ENCODE peak calls at places on chromosomes 16 and 17, in nine cellular contexts. A, U, R, J, I, V, H, S and E are unnamed samples.
A peak's percentile ranks its signal among the peaks of the same experiment; 100 is the strongest.

GRCh38 chr17:19002805-19003542 is 1.6 kb downstream of the FAM83G start:
- DNase-seq in A (no peak), U (peak; percentile 85), R (no peak), J (no peak), I (no peak), V (no peak), H (no peak), S (no peak), E (no peak)

GRCh38 chr17:17346428-17347233 is 43.5 kb downstream of the NT5M start:
- DNase-seq in A (no peak), U (no peak), R (no peak), J (no peak), I (no peak), V (no peak), H (peak; percentile 75), S (no peak), E (no peak)

GRCh38 chr16:17331071-17331521 is 139.7 kb downstream of the XYLT1 start:
- DNase-seq in A (peak; percentile 64), U (no peak), R (no peak), J (no peak), I (no peak), V (no peak), H (no peak), S (no peak), E (no peak)

GRCh38 chr16:12902511-12903324 is 1.3 kb downstream of the SHISA9 start:
- DNase-seq in A (no peak), U (no peak), R (peak; percentile 82), J (no peak), I (peak; percentile 4), V (no peak), H (no peak), S (no peak), E (no peak)

GRCh38 chr17:73592531-73592961 is 51.7 kb downstream of the SDK2 start:
- DNase-seq in A (no peak), U (no peak), R (no peak), J (peak; percentile 13), I (no peak), V (peak; percentile 5), H (no peak), S (no peak), E (no peak)

GRCh38 chr17:61321344-61321743 is 78.3 kb upstream of the TBX2 start:
- DNase-seq in A (no peak), U (no peak), R (no peak), J (no peak), I (peak; percentile 29), V (no peak), H (no peak), S (no peak), E (no peak)

GRCh38 chr16:3789375-3790067 is 72.2 kb upstream of the TRAP1 start:
- DNase-seq in A (no peak), U (no peak), R (no peak), J (no peak), I (no peak), V (peak; percentile 19), H (no peak), S (no peak), E (no peak)

GRCh38 chr16:89437251-89437987 is 52.9 kb downstream of the ANKRD11 start:
- DNase-seq in A (no peak), U (no peak), R (peak; percentile 37), J (no peak), I (no peak), V (no peak), H (no peak), S (no peak), E (no peak)

GRCh38 chr16:76696876-76697275 is 419.7 kb downstream of the CNTNAP4 start:
- DNase-seq in A (no peak), U (no peak), R (no peak), J (no peak), I (no peak), V (no peak), H (no peak), S (no peak), E (no peak)

GRCh38 chr16:55672471-55672870 is 16.7 kb downstream of the SLC6A2 start:
- DNase-seq in A (peak; percentile 79), U (no peak), R (no peak), J (peak; percentile 5), I (no peak), V (no peak), H (peak; percentile 74), S (no peak), E (no peak)

GRCh38 chr17:82633343-82633742 is 14.9 kb downstream of the WDR45B start:
- DNase-seq in A (no peak), U (no peak), R (no peak), J (no peak), I (no peak), V (no peak), H (no peak), S (no peak), E (no peak)

GRCh38 chr16:16027728-16028310 is 78.4 kb downstream of the ABCC1 start:
- DNase-seq in A (no peak), U (no peak), R (no peak), J (peak; percentile 42), I (no peak), V (no peak), H (no peak), S (no peak), E (no peak)

GRCh38 chr17:40614431-40615294 is 33.0 kb downstream of the SMARCE1 start:
- DNase-seq in A (no peak), U (no peak), R (no peak), J (no peak), I (no peak), V (no peak), H (no peak), S (no peak), E (no peak)

GRCh38 chr17:44608732-44609435 is 47.4 kb upstream of the MEIOC start:
- DNase-seq in A (no peak), U (no peak), R (no peak), J (no peak), I (no peak), V (no peak), H (no peak), S (no peak), E (no peak)

GRCh38 chr17:32519769-32520701 is 33.2 kb downstream of the CDK5R1 start:
- DNase-seq in A (no peak), U (peak; percentile 40), R (peak; percentile 56), J (no peak), I (no peak), V (no peak), H (no peak), S (no peak), E (no peak)

GRCh38 chr16:87608400-87608985 is 6.2 kb downstream of the JPH3 start:
- DNase-seq in A (peak; percentile 72), U (peak; percentile 64), R (peak; percentile 94), J (peak; percentile 82), I (peak; percentile 80), V (peak; percentile 9), H (no peak), S (peak; percentile 77), E (peak; percentile 20)

GRCh38 chr16:64008131-64008530 is 1113.7 kb downstream of the CDH11 start:
- DNase-seq in A (no peak), U (no peak), R (no peak), J (no peak), I (no peak), V (no peak), H (no peak), S (no peak), E (no peak)

GRCh38 chr17:44961921-44962350 is 6.2 kb downstream of the C1QL1 start:
- DNase-seq in A (no peak), U (no peak), R (peak; percentile 84), J (no peak), I (no peak), V (no peak), H (no peak), S (peak; percentile 49), E (no peak)

GRCh38 chr16:49521706-49522325 is 148.2 kb downstream of the C16orf78 start:
- DNase-seq in A (no peak), U (no peak), R (no peak), J (no peak), I (no peak), V (no peak), H (no peak), S (no peak), E (no peak)

GRCh38 chr17:32648450-32648849 is 161.7 kb downstream of the CDK5R1 start:
- DNase-seq in A (no peak), U (no peak), R (no peak), J (no peak), I (no peak), V (no peak), H (no peak), S (no peak), E (no peak)

GRCh38 chr16:65176603-65177002 is 54.7 kb upstream of the CDH11 start:
- DNase-seq in A (peak; percentile 30), U (no peak), R (no peak), J (peak; percentile 16), I (no peak), V (no peak), H (no peak), S (no peak), E (no peak)

GRCh38 chr17:37744961-37745800 is at the start of gene HNF1B:
- DNase-seq in A (no peak), U (no peak), R (peak; percentile 87), J (peak; percentile 82), I (no peak), V (no peak), H (no peak), S (no peak), E (peak; percentile 78)